ENCODE peak calls at places on chromosomes 11 and 22, in four cellular contexts. L, V, D and A are unnamed samples.
A peak's percentile ranks its signal among the peaks of the same experiment; 100 is the strongest.

GRCh38 chr11:19519912-19520641 is 192.6 kb upstream of the NAV2 start:
- DNase-seq in D (peak; percentile 49), L (no peak), V (peak; percentile 48), A (peak; percentile 68)

GRCh38 chr22:40436460-40437431 is 66.4 kb downstream of the SGSM3 start:
- DNase-seq in L (peak; percentile 54), D (peak; percentile 41), V (peak; percentile 63), A (peak; percentile 53)

GRCh38 chr11:6219359-6219758 is 14.0 kb downstream of the C11orf42 start:
- DNase-seq in D (no peak), V (peak; percentile 5), L (no peak), A (no peak)

GRCh38 chr22:37145415-37146385 is 4.0 kb downstream of the IL2RB start:
- DNase-seq in V (peak; percentile 57), D (no peak), L (no peak), A (no peak)

GRCh38 chr22:49627217-49628181 is 200.2 kb downstream of the BRD1 start:
- DNase-seq in V (no peak), D (no peak), L (no peak), A (no peak)

GRCh38 chr11:34907934-34908593 is 8.1 kb downstream of the APIP start:
- DNase-seq in D (peak; percentile 62), V (peak; percentile 35), L (no peak), A (no peak)

GRCh38 chr22:19797086-19797485 is 36.5 kb downstream of the TBX1 start:
- DNase-seq in L (no peak), V (no peak), D (no peak), A (no peak)

GRCh38 chr11:13965337-13965736 is 2.8 kb downstream of the SPON1 start:
- DNase-seq in V (peak; percentile 22), D (no peak), L (no peak), A (peak; percentile 61)

GRCh38 chr11:2263724-2264360 is 6.5 kb downstream of the ASCL2 start:
- DNase-seq in V (no peak), L (no peak), D (no peak), A (no peak)

GRCh38 chr22:30183861-30184278 is 62.7 kb downstream of the LIF start:
- DNase-seq in D (peak; percentile 6), L (no peak), V (no peak), A (no peak)

GRCh38 chr22:44067901-44068300 is 43.8 kb downstream of the PARVB start:
- DNase-seq in V (no peak), D (no peak), L (no peak), A (no peak)

GRCh38 chr22:48629631-48630443 is 1197.8 kb downstream of the BRD1 start:
- DNase-seq in D (no peak), V (peak; percentile 54), L (no peak), A (no peak)

GRCh38 chr11:117873828-117874125 is 2.7 kb downstream of the FXYD6 start:
- DNase-seq in L (no peak), V (no peak), D (no peak), A (no peak)

GRCh38 chr11:115645631-115646271 is 141.5 kb upstream of the CADM1 start:
- DNase-seq in L (no peak), D (no peak), V (peak; percentile 99), A (peak; percentile 68)

GRCh38 chr22:30920407-30920806 is 48.2 kb downstream of the MORC2 start:
- DNase-seq in D (peak; percentile 40), V (peak; percentile 75), L (peak; percentile 77), A (peak; percentile 72)

GRCh38 chr11:1499261-1499890 is 12.8 kb upstream of the MOB2 start:
- DNase-seq in V (no peak), L (no peak), D (no peak), A (no peak)

GRCh38 chr11:123231263-123231662 is 36.2 kb upstream of the CLMP start:
- DNase-seq in D (no peak), V (no peak), L (no peak), A (peak; percentile 40)

GRCh38 chr11:122523841-122524531 is 131.5 kb upstream of the UBASH3B start:
- DNase-seq in D (no peak), V (peak; percentile 9), L (no peak), A (no peak)

GRCh38 chr11:13972033-13972910 is 9.7 kb downstream of the SPON1 start:
- DNase-seq in D (no peak), V (no peak), L (no peak), A (peak; percentile 31)